ENCODE peak calls at places on chromosomes 7 and 10, in ten cellular contexts. One of them, this sample, is unnamed.

GRCh38 chr10:84685047-84685660 is 356.8 kb downstream of the CCSER2 start:
- DNase-seq in ELF-1: no peak
- DNase-seq in posterior vena cava: no peak
- DNase-seq in T-helper 1 cell: no peak
- DNase-seq in lower lobe of right lung: no peak
- DNase-seq in heart right ventricle: no peak
- DNase-seq in mammary epithelial cell: peak
- DNase-seq in lower leg skin: no peak
- DNase-seq in activated T-cell treated with anti-CD3 and anti-CD28 coated beads for 24 hours: no peak
- DNase-seq in hepatocyte: no peak
- DNase-seq in this sample: no peak

GRCh38 chr7:44824894-44825526 is 22.9 kb downstream of the H2AZ2 start:
- DNase-seq in T-helper 1 cell: no peak
- DNase-seq in lower leg skin: no peak
- DNase-seq in mammary epithelial cell: no peak
- DNase-seq in posterior vena cava: no peak
- DNase-seq in activated T-cell treated with anti-CD3 and anti-CD28 coated beads for 24 hours: no peak
- DNase-seq in ELF-1: no peak
- DNase-seq in lower lobe of right lung: no peak
- DNase-seq in heart right ventricle: no peak
- DNase-seq in hepatocyte: no peak
- DNase-seq in this sample: no peak

GRCh38 chr7:16755397-16755796 is 1.8 kb downstream of the TSPAN13 start:
- DNase-seq in posterior vena cava: no peak
- DNase-seq in lower leg skin: no peak
- DNase-seq in T-helper 1 cell: no peak
- DNase-seq in heart right ventricle: no peak
- DNase-seq in hepatocyte: no peak
- DNase-seq in mammary epithelial cell: no peak
- DNase-seq in activated T-cell treated with anti-CD3 and anti-CD28 coated beads for 24 hours: no peak
- DNase-seq in lower lobe of right lung: no peak
- DNase-seq in ELF-1: no peak
- DNase-seq in this sample: no peak

GRCh38 chr7:158834799-158835784 is 5.8 kb upstream of the ESYT2 start:
- DNase-seq in heart right ventricle: no peak
- DNase-seq in T-helper 1 cell: no peak
- DNase-seq in lower lobe of right lung: no peak
- DNase-seq in activated T-cell treated with anti-CD3 and anti-CD28 coated beads for 24 hours: no peak
- DNase-seq in lower leg skin: no peak
- DNase-seq in hepatocyte: no peak
- DNase-seq in ELF-1: no peak
- DNase-seq in posterior vena cava: no peak
- DNase-seq in mammary epithelial cell: no peak
- DNase-seq in this sample: no peak

GRCh38 chr10:3074145-3074665 is 6.9 kb downstream of the PFKP start:
- DNase-seq in lower leg skin: no peak
- DNase-seq in lower lobe of right lung: no peak
- DNase-seq in ELF-1: peak
- DNase-seq in hepatocyte: no peak
- DNase-seq in activated T-cell treated with anti-CD3 and anti-CD28 coated beads for 24 hours: no peak
- DNase-seq in heart right ventricle: no peak
- DNase-seq in T-helper 1 cell: no peak
- DNase-seq in posterior vena cava: no peak
- DNase-seq in mammary epithelial cell: peak
- DNase-seq in this sample: no peak

GRCh38 chr10:88499569-88500470 is 83.3 kb downstream of the RNLS start:
- DNase-seq in posterior vena cava: no peak
- DNase-seq in lower lobe of right lung: no peak
- DNase-seq in lower leg skin: no peak
- DNase-seq in hepatocyte: no peak
- DNase-seq in mammary epithelial cell: peak
- DNase-seq in ELF-1: no peak
- DNase-seq in T-helper 1 cell: no peak
- DNase-seq in activated T-cell treated with anti-CD3 and anti-CD28 coated beads for 24 hours: no peak
- DNase-seq in heart right ventricle: no peak
- DNase-seq in this sample: no peak

GRCh38 chr10:6165221-6165725 is 37.5 kb upstream of the PFKFB3 start:
- DNase-seq in T-helper 1 cell: no peak
- DNase-seq in lower leg skin: no peak
- DNase-seq in mammary epithelial cell: no peak
- DNase-seq in activated T-cell treated with anti-CD3 and anti-CD28 coated beads for 24 hours: no peak
- DNase-seq in hepatocyte: no peak
- DNase-seq in ELF-1: peak
- DNase-seq in heart right ventricle: no peak
- DNase-seq in lower lobe of right lung: no peak
- DNase-seq in posterior vena cava: no peak
- DNase-seq in this sample: no peak

GRCh38 chr10:121088524-121088923 is 237.4 kb downstream of the WDR11 start:
- DNase-seq in lower lobe of right lung: no peak
- DNase-seq in hepatocyte: peak
- DNase-seq in posterior vena cava: no peak
- DNase-seq in mammary epithelial cell: peak
- DNase-seq in heart right ventricle: no peak
- DNase-seq in lower leg skin: no peak
- DNase-seq in T-helper 1 cell: no peak
- DNase-seq in ELF-1: no peak
- DNase-seq in activated T-cell treated with anti-CD3 and anti-CD28 coated beads for 24 hours: no peak
- DNase-seq in this sample: no peak

GRCh38 chr10:15254808-15255655 is 86.5 kb upstream of the NMT2 start:
- DNase-seq in T-helper 1 cell: no peak
- DNase-seq in ELF-1: no peak
- DNase-seq in activated T-cell treated with anti-CD3 and anti-CD28 coated beads for 24 hours: no peak
- DNase-seq in mammary epithelial cell: no peak
- DNase-seq in heart right ventricle: peak
- DNase-seq in hepatocyte: no peak
- DNase-seq in lower leg skin: peak
- DNase-seq in posterior vena cava: no peak
- DNase-seq in lower lobe of right lung: no peak
- DNase-seq in this sample: peak

GRCh38 chr10:70379581-70380176 is 2.7 kb downstream of the LRRC20 start:
- DNase-seq in heart right ventricle: no peak
- DNase-seq in lower leg skin: no peak
- DNase-seq in hepatocyte: no peak
- DNase-seq in ELF-1: peak
- DNase-seq in lower lobe of right lung: no peak
- DNase-seq in posterior vena cava: no peak
- DNase-seq in T-helper 1 cell: no peak
- DNase-seq in activated T-cell treated with anti-CD3 and anti-CD28 coated beads for 24 hours: no peak
- DNase-seq in mammary epithelial cell: no peak
- DNase-seq in this sample: no peak

GRCh38 chr7:110835209-110835608 is 255.7 kb upstream of the LRRN3 start:
- DNase-seq in posterior vena cava: no peak
- DNase-seq in hepatocyte: peak
- DNase-seq in lower leg skin: no peak
- DNase-seq in lower lobe of right lung: no peak
- DNase-seq in mammary epithelial cell: peak
- DNase-seq in heart right ventricle: no peak
- DNase-seq in activated T-cell treated with anti-CD3 and anti-CD28 coated beads for 24 hours: no peak
- DNase-seq in T-helper 1 cell: no peak
- DNase-seq in ELF-1: no peak
- DNase-seq in this sample: no peak